ENCODE peak calls at places on chromosomes 7 and 10, in six cellular contexts. One of them, this sample, is unnamed.

GRCh38 chr7:27409776-27410175 is 167.2 kb downstream of the EVX1 start:
- DNase-seq in HepG2: no peak
- DNase-seq in K562: no peak
- DNase-seq in GM23338: no peak
- DNase-seq in transverse colon: no peak
- DNase-seq in HCT116: no peak
- DNase-seq in this sample: no peak

GRCh38 chr10:70679498-70679897 is 7.2 kb downstream of the ADAMTS14 start:
- DNase-seq in transverse colon: no peak
- DNase-seq in HCT116: no peak
- DNase-seq in GM23338: no peak
- DNase-seq in HepG2: no peak
- DNase-seq in K562: no peak
- DNase-seq in this sample: no peak

GRCh38 chr7:112296416-112296815 is 89.9 kb downstream of the ZNF277 start:
- DNase-seq in HCT116: no peak
- DNase-seq in K562: no peak
- DNase-seq in HepG2: no peak
- DNase-seq in GM23338: no peak
- DNase-seq in transverse colon: no peak
- DNase-seq in this sample: no peak

GRCh38 chr7:131034166-131034881 is 293.4 kb upstream of the MKLN1 start:
- DNase-seq in HepG2: no peak
- DNase-seq in GM23338: no peak
- DNase-seq in transverse colon: no peak
- DNase-seq in K562: no peak
- DNase-seq in HCT116: no peak
- DNase-seq in this sample: no peak

GRCh38 chr7:24877790-24878311 is 102.1 kb downstream of the OSBPL3 start:
- DNase-seq in transverse colon: peak; percentile 41
- DNase-seq in HCT116: no peak
- DNase-seq in HepG2: no peak
- DNase-seq in GM23338: peak; percentile 46
- DNase-seq in K562: no peak
- DNase-seq in this sample: no peak

GRCh38 chr10:102152545-102152890 is 329 bp downstream of the NOLC1 start:
- DNase-seq in HepG2: no peak
- DNase-seq in GM23338: no peak
- DNase-seq in HCT116: no peak
- DNase-seq in transverse colon: peak; percentile 33
- DNase-seq in K562: no peak
- DNase-seq in this sample: no peak

GRCh38 chr7:892648-893593 is 16.6 kb downstream of the GET4 start:
- DNase-seq in HepG2: no peak
- DNase-seq in HCT116: no peak
- DNase-seq in K562: no peak
- DNase-seq in transverse colon: no peak
- DNase-seq in GM23338: no peak
- DNase-seq in this sample: peak; percentile 68

GRCh38 chr7:39541493-39541892 is 24.7 kb upstream of the YAE1 start:
- DNase-seq in HCT116: no peak
- DNase-seq in transverse colon: no peak
- DNase-seq in K562: no peak
- DNase-seq in GM23338: no peak
- DNase-seq in HepG2: no peak
- DNase-seq in this sample: no peak

GRCh38 chr7:54541941-54542618 is at the start of gene VSTM2A:
- DNase-seq in K562: no peak
- DNase-seq in HCT116: no peak
- DNase-seq in GM23338: peak; percentile 85
- DNase-seq in transverse colon: no peak
- DNase-seq in HepG2: no peak
- DNase-seq in this sample: peak; percentile 66

GRCh38 chr10:86450806-86451603 is 70.6 kb downstream of the WAPL start:
- DNase-seq in transverse colon: no peak
- DNase-seq in GM23338: no peak
- DNase-seq in HepG2: peak; percentile 74
- DNase-seq in K562: no peak
- DNase-seq in HCT116: no peak
- DNase-seq in this sample: no peak

GRCh38 chr10:118373786-118374185 is 31.7 kb upstream of the FAM204A start:
- DNase-seq in HepG2: peak; percentile 7
- DNase-seq in HCT116: no peak
- DNase-seq in GM23338: no peak
- DNase-seq in transverse colon: no peak
- DNase-seq in K562: no peak
- DNase-seq in this sample: no peak

GRCh38 chr10:132981746-132982145 is 39.4 kb upstream of the CFAP46 start:
- DNase-seq in K562: no peak
- DNase-seq in HCT116: no peak
- DNase-seq in GM23338: no peak
- DNase-seq in HepG2: no peak
- DNase-seq in transverse colon: no peak
- DNase-seq in this sample: peak; percentile 65
- TF ChIP-seq POLR2AphosphoS5 in K562: no peak
- TF ChIP-seq POLR2AphosphoS5 in HCT116: no peak
- TF ChIP-seq POLR2AphosphoS5 in GM23338: no peak
- TF ChIP-seq POLR2AphosphoS5 in HepG2: no peak
- TF ChIP-seq POLR2AphosphoS5 in transverse colon: no peak
- TF ChIP-seq POLR2AphosphoS5 in this sample: no peak

GRCh38 chr7:29884399-29885272 is 78.3 kb downstream of the WIPF3 start:
- DNase-seq in K562: no peak
- DNase-seq in HCT116: no peak
- DNase-seq in HepG2: no peak
- DNase-seq in transverse colon: peak; percentile 41
- DNase-seq in GM23338: peak; percentile 84
- DNase-seq in this sample: no peak
- TF ChIP-seq CTCF in K562: no peak
- TF ChIP-seq CTCF in HCT116: no peak
- TF ChIP-seq CTCF in HepG2: no peak
- TF ChIP-seq CTCF in transverse colon: no peak
- TF ChIP-seq CTCF in GM23338: no peak
- TF ChIP-seq CTCF in this sample: no peak

DNA sequence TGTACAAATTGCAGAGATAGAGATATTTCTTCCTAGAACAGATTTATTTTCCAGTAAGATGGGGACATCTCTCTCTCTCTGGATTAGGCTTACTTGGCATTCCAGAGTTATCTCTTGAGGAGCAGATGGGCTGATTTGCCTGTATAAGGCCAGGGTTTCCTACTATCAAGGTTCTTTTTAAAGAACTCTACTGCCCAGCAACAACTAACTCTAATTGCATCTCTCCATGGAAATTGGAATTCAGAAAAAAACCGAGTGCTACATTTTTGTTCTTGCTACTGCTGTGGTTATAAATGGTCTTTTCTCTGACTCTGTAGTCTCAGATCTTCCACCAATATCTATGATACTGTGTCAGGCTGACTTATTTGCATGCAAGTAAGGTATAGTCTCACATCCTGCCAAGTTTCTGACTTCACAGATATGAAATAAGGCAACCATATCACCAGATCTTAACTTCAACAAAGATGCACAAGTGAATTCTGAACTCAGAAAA is 161.1 kb downstream of the CRPPA start:
- DNase-seq in transverse colon: no peak
- DNase-seq in GM23338: no peak
- DNase-seq in HCT116: no peak
- DNase-seq in HepG2: no peak
- DNase-seq in K562: peak; percentile 25
- DNase-seq in this sample: no peak
- TF ChIP-seq POLR2AphosphoS5 in transverse colon: no peak
- TF ChIP-seq POLR2AphosphoS5 in GM23338: no peak
- TF ChIP-seq POLR2AphosphoS5 in HCT116: no peak
- TF ChIP-seq POLR2AphosphoS5 in HepG2: no peak
- TF ChIP-seq POLR2AphosphoS5 in K562: no peak
- TF ChIP-seq POLR2AphosphoS5 in this sample: no peak

GRCh38 chr7:128034830-128035229 is 3.6 kb upstream of the LRRC4 start:
- DNase-seq in GM23338: no peak
- DNase-seq in HCT116: no peak
- DNase-seq in transverse colon: no peak
- DNase-seq in K562: no peak
- DNase-seq in HepG2: no peak
- DNase-seq in this sample: no peak

GRCh38 chr7:128035712-128036111 is 4.5 kb upstream of the LRRC4 start:
- DNase-seq in transverse colon: no peak
- DNase-seq in GM23338: peak; percentile 72
- DNase-seq in HepG2: peak; percentile 21
- DNase-seq in HCT116: no peak
- DNase-seq in K562: peak; percentile 54
- DNase-seq in this sample: no peak

GRCh38 chr7:128037081-128037480 is 5.8 kb upstream of the LRRC4 start:
- DNase-seq in HepG2: no peak
- DNase-seq in transverse colon: no peak
- DNase-seq in GM23338: no peak
- DNase-seq in K562: no peak
- DNase-seq in HCT116: no peak
- DNase-seq in this sample: no peak

GRCh38 chr7:128037880-128038619 is 6.8 kb upstream of the LRRC4 start:
- DNase-seq in HCT116: no peak
- DNase-seq in GM23338: no peak
- DNase-seq in HepG2: no peak
- DNase-seq in transverse colon: no peak
- DNase-seq in K562: no peak
- DNase-seq in this sample: no peak

DNA sequence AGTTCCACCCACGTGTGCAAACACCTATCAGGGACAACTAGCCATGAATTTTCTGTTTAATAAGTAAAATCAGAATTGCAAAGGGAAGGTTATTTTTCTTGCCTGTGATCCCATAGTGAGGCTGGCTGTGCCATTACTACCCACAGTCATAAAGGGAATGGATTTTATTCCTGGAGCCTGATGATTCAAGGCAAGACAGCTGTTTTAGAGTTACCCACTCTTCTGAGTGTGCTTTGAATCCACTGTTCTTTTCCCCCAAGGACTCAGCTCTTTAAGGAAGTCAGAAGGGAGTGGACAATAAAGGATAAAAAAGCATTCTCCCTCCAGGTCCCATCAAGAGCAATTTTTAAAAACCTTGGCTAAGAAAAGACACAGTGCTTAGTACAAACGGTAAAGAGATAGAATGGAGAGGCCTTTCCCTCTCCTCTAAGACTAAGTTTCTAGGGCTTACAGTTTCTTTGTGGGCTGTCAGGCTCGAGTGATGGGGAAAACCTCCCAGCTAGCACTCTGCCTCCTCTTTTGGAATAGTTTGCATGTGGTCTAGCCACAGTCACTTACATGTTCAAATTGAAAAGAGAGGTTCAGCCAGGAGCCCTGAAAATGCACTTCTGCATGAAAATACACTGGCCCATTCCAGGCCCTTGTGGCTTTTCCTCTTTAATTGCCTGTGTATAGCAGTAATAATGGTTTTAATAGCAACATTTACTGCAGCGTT is 5.1 kb upstream of the LRRC4 start:
- DNase-seq in transverse colon: no peak
- DNase-seq in GM23338: no peak
- DNase-seq in HCT116: no peak
- DNase-seq in HepG2: no peak
- DNase-seq in K562: no peak
- DNase-seq in this sample: no peak
- TF ChIP-seq CTCF in transverse colon: no peak
- TF ChIP-seq CTCF in GM23338: no peak
- TF ChIP-seq CTCF in HCT116: no peak
- TF ChIP-seq CTCF in HepG2: no peak
- TF ChIP-seq CTCF in K562: no peak
- TF ChIP-seq CTCF in this sample: no peak

DNA sequence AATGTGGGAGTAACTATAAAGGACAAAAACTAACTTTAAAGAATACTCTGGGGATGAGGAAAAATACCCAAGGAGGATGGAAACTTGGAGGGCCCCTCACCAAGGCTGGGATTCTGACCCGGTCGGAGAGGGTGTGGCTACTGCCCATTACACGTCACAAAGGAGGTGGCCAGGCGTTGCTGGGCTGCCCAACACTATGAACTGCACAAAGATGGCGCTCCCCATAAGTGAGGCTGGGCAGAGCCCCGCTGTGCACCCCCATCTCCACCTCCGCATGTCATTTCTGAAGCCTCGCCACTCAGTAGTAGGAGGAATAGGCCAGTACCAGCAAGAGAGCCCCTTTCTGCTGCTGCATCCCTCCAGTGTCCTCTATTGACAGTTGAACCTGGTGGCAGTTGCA is 290.1 kb upstream of the ZNF32 start:
- DNase-seq in transverse colon: no peak
- DNase-seq in HepG2: no peak
- DNase-seq in HCT116: no peak
- DNase-seq in GM23338: no peak
- DNase-seq in K562: no peak
- DNase-seq in this sample: peak; percentile 58
- TF ChIP-seq POLR2AphosphoS5 in transverse colon: no peak
- TF ChIP-seq POLR2AphosphoS5 in HepG2: no peak
- TF ChIP-seq POLR2AphosphoS5 in HCT116: no peak
- TF ChIP-seq POLR2AphosphoS5 in GM23338: no peak
- TF ChIP-seq POLR2AphosphoS5 in K562: no peak
- TF ChIP-seq POLR2AphosphoS5 in this sample: no peak

DNA sequence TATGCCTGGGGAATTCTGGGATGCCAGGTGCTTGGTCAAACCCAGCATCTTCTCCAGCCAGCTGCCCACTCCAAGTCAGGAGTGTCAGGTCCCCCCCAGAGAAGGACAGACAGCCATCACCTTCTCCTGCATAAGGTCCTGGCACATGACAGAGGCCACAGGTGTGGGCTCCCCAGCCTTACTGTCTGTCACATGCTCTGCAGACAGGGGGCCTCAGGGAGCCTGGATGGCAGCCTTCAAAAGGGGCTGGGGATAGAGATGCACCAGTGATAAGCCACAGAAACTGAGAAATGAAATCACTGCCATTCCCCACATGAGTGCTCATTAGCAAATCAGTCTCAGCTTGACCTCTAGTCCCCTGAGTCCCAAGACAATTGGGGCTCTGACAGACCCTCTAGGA is 72.9 kb downstream of the PLXNA4 start:
- DNase-seq in GM23338: peak; percentile 42
- DNase-seq in HCT116: no peak
- DNase-seq in K562: no peak
- DNase-seq in transverse colon: no peak
- DNase-seq in HepG2: no peak
- DNase-seq in this sample: peak; percentile 45
- TF ChIP-seq CTCF in GM23338: peak; percentile 71
- TF ChIP-seq CTCF in HCT116: peak; percentile 12
- TF ChIP-seq CTCF in K562: no peak
- TF ChIP-seq CTCF in transverse colon: no peak
- TF ChIP-seq CTCF in HepG2: no peak
- TF ChIP-seq CTCF in this sample: no peak

DNA sequence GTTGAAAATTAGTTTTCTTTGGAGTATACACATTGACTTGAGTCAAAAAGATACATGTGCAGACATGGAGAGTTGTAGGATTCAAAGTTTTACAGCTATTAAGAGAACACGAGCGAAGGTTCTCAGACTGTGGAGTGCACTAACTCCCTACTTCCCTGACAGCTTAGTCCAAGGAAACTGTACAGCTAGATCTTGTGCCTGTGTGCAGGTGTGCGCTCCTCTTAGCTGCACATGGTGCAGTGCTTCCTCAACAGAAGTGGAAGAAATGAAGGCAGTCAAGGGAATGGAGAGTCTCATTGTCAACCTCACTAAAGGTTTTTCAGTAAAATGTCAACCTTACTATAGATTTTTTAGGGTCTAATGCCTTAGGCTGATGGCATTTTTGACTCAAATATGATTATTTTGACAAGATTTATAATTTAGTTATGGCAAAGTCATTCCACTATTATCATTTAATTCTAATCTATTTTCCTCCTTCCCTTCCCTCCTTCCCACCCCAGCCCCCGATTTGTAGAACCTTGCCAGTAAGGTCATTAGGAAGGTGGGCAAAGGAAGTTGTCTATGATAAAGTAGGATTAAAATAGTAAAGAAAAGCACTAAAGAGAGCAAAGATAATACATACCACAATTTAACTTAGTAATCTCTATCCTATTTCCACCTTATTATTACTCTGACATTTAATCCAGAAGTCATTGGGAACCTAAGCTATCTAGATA is 13.6 kb downstream of the PDK4 start:
- DNase-seq in GM23338: no peak
- DNase-seq in HepG2: no peak
- DNase-seq in HCT116: no peak
- DNase-seq in K562: no peak
- DNase-seq in transverse colon: no peak
- DNase-seq in this sample: no peak
- TF ChIP-seq POLR2AphosphoS5 in GM23338: no peak
- TF ChIP-seq POLR2AphosphoS5 in HepG2: no peak
- TF ChIP-seq POLR2AphosphoS5 in HCT116: no peak
- TF ChIP-seq POLR2AphosphoS5 in K562: no peak
- TF ChIP-seq POLR2AphosphoS5 in transverse colon: no peak
- TF ChIP-seq POLR2AphosphoS5 in this sample: no peak

This sample was measured in spleen.